ENCODE peak calls at places on chromosomes 12 and 14, in ten cellular contexts. A is fibroblast of mammary gland, P is H9, H is RPMI7951, W is NCI-H1092 treated with DMSO at 0.1 percent for 48 hours, Q is non-pigmented ciliary epithelial cell, K is putamen, Z is left ventricle myocardium superior, M is GM03348, L is Peyer's patch. S is an unnamed sample.

GRCh38 chr14:100069161-100069800 is 4.1 kb downstream of the EVL start:
- DNase-seq in H (no peak), P (no peak), M (no peak), A (no peak), Z (no peak), Q (no peak), K (no peak), W (no peak), L (no peak), S (no peak)

GRCh38 chr12:56601503-56601902 is 28.6 kb downstream of the BAZ2A start:
- DNase-seq in W (no peak), L (no peak), A (no peak), Q (no peak), H (no peak), Z (peak; percentile 45), P (peak; percentile 52), M (no peak), K (no peak), S (no peak)

GRCh38 chr12:116661341-116661740 is 76.5 kb downstream of the SPRING1 start:
- DNase-seq in L (no peak), W (no peak), P (no peak), K (no peak), H (no peak), Q (no peak), M (no peak), A (no peak), Z (no peak), S (no peak)

GRCh38 chr12:6821674-6822433 is at the start of gene GPR162:
- DNase-seq in Q (no peak), W (peak; percentile 77), H (peak; percentile 43), K (no peak), Z (peak; percentile 79), M (peak; percentile 85), L (peak; percentile 54), A (no peak), P (peak; percentile 91), S (no peak)

GRCh38 chr14:98984719-98985041 is 287.3 kb downstream of the BCL11B start:
- DNase-seq in W (no peak), A (no peak), K (no peak), L (peak; percentile 57), Q (no peak), H (no peak), M (no peak), Z (no peak), P (no peak), S (peak; percentile 14)

GRCh38 chr14:105473677-105474477 is 744 bp upstream of the CRIP2 start:
- DNase-seq in L (peak; percentile 84), A (peak; percentile 68), P (peak; percentile 97), W (peak; percentile 86), Q (no peak), K (no peak), H (peak; percentile 89), M (peak; percentile 90), Z (peak; percentile 98), S (peak; percentile 67)

GRCh38 chr12:105588126-105588525 is 257.6 kb downstream of the C12orf75 start:
- DNase-seq in L (no peak), A (no peak), H (no peak), Z (no peak), W (no peak), P (no peak), M (no peak), K (no peak), Q (no peak), S (no peak)

GRCh38 chr14:52641745-52642144 is 53.6 kb downstream of the ERO1A start:
- DNase-seq in H (no peak), A (no peak), Q (no peak), L (no peak), Z (no peak), M (no peak), P (no peak), K (no peak), W (no peak), S (no peak)

GRCh38 chr12:31368666-31369361 is 42.9 kb upstream of the SINHCAF start:
- DNase-seq in H (no peak), P (peak; percentile 50), W (no peak), L (no peak), A (no peak), M (no peak), K (no peak), Z (no peak), Q (no peak), S (no peak)

GRCh38 chr12:114809132-114809531 is 125.2 kb upstream of the TBX3 start:
- DNase-seq in L (no peak), M (no peak), W (no peak), A (no peak), P (no peak), Z (no peak), K (no peak), H (no peak), Q (no peak), S (no peak)

GRCh38 chr12:125742413-125742812 is 677.2 kb downstream of the AACS start:
- DNase-seq in W (no peak), P (no peak), Q (peak; percentile 37), M (no peak), H (no peak), L (no peak), A (no peak), K (peak; percentile 65), Z (no peak), S (no peak)

GRCh38 chr14:94462763-94463572 is 10.4 kb upstream of the SERPINA11 start:
- DNase-seq in Q (no peak), L (no peak), P (peak; percentile 1), W (no peak), M (no peak), K (no peak), Z (no peak), A (no peak), H (no peak), S (no peak)

GRCh38 chr12:101746661-101747060 is 7.4 kb upstream of the SYCP3 start:
- DNase-seq in M (no peak), Q (no peak), P (no peak), H (no peak), Z (no peak), K (no peak), W (no peak), A (no peak), L (no peak), S (no peak)

GRCh38 chr12:13088503-13088902 is 15.0 kb downstream of the GSG1 start:
- DNase-seq in Z (no peak), H (no peak), P (peak; percentile 70), Q (no peak), M (no peak), W (no peak), A (no peak), K (no peak), L (no peak), S (no peak)

GRCh38 chr14:76698631-76699030 is 62.6 kb upstream of the VASH1 start:
- DNase-seq in P (no peak), W (no peak), K (no peak), H (no peak), L (no peak), Z (no peak), M (no peak), Q (no peak), A (no peak), S (no peak)

GRCh38 chr12:89621511-89621910 is 87.1 kb downstream of the ATP2B1 start:
- DNase-seq in M (no peak), Q (no peak), H (no peak), A (no peak), W (no peak), Z (no peak), K (no peak), L (no peak), P (no peak), S (no peak)